ENCODE peak calls at places on chromosomes 3 and 15, in ten cellular contexts. Z is GM12865, N is BJ, X is cardiac muscle cell, J is Caco-2, G is lower lobe of right lung, I is endothelial cell of umbilical vein, F is body of pancreas, Q is AG09309, P is bronchial epithelial cell. T is an unnamed sample.

GRCh38 chr15:56608140-56608778 is 125.0 kb downstream of the ZNF280D start:
- DNase-seq in F (no peak), P (no peak), N (no peak), Z (peak), X (no peak), Q (no peak), J (no peak), I (no peak), G (no peak), T (no peak)

GRCh38 chr3:167675835-167676234 is 22.1 kb upstream of the WDR49 start:
- DNase-seq in I (no peak), Z (no peak), X (no peak), J (no peak), G (no peak), P (no peak), Q (no peak), F (no peak), N (no peak), T (no peak)

GRCh38 chr15:88036154-88036839 is 220.2 kb downstream of the NTRK3 start:
- DNase-seq in Z (no peak), J (no peak), F (no peak), P (no peak), G (no peak), I (no peak), N (no peak), Q (no peak), X (no peak), T (no peak)

GRCh38 chr3:123602325-123602724 is 17.5 kb upstream of the HACD2 start:
- DNase-seq in I (peak), Q (peak), X (peak), N (peak), P (peak), J (no peak), F (peak), Z (no peak), G (no peak), T (no peak)

GRCh38 chr3:186075489-186075888 is 33.4 kb downstream of the ETV5 start:
- DNase-seq in X (no peak), J (no peak), P (peak), Q (no peak), G (no peak), I (no peak), N (no peak), F (no peak), Z (no peak), T (no peak)

GRCh38 chr3:64342940-64343691 is 117.8 kb upstream of the PRICKLE2 start:
- DNase-seq in G (no peak), Q (peak), N (no peak), X (peak), J (peak), P (peak), F (no peak), Z (no peak), I (peak), T (no peak)

GRCh38 chr3:120678331-120678845 is 3.7 kb downstream of the HGD start:
- DNase-seq in Z (peak), I (peak), X (peak), G (no peak), F (peak), Q (peak), P (peak), N (peak), J (peak), T (no peak)

GRCh38 chr3:27568393-27568792 is 84.2 kb upstream of the SLC4A7 start:
- DNase-seq in X (peak), I (no peak), Z (no peak), N (peak), F (peak), G (peak), Q (peak), P (peak), J (no peak), T (no peak)

GRCh38 chr15:90099868-90100854 is 2.1 kb downstream of the IDH2 start:
- DNase-seq in Z (peak), X (peak), Q (peak), P (no peak), G (no peak), I (no peak), J (no peak), N (peak), F (peak), T (no peak)

GRCh38 chr3:114496874-114497273 is 203.0 kb downstream of the TIGIT start:
- DNase-seq in J (peak), G (no peak), P (peak), F (no peak), I (no peak), N (no peak), Q (peak), Z (no peak), X (peak), T (no peak)

GRCh38 chr3:107643038-107643883 is 120.5 kb downstream of the BBX start:
- DNase-seq in F (no peak), Z (peak), X (no peak), N (no peak), G (no peak), I (no peak), Q (no peak), J (no peak), P (peak), T (no peak)

GRCh38 chr3:39166134-39166710 is 12.8 kb upstream of the CSRNP1 start:
- DNase-seq in J (no peak), G (no peak), P (peak), I (peak), Q (peak), Z (no peak), F (no peak), N (peak), X (peak), T (no peak)

GRCh38 chr3:114706591-114707224 is 412.9 kb downstream of the TIGIT start:
- DNase-seq in J (peak), Q (no peak), P (peak), N (no peak), X (peak), G (no peak), F (peak), Z (peak), I (peak), T (no peak)

GRCh38 chr3:124381565-124382333 is 348.5 kb upstream of the UMPS start:
- DNase-seq in I (no peak), P (peak), G (no peak), F (no peak), N (no peak), Z (no peak), J (no peak), Q (no peak), X (no peak), T (no peak)

GRCh38 chr3:132255041-132255745 is 62.0 kb upstream of the ACP3 start:
- DNase-seq in X (peak), J (no peak), Q (peak), G (no peak), F (no peak), N (peak), P (peak), I (no peak), Z (no peak), T (no peak)

GRCh38 chr3:35305406-35305805 is 333.9 kb upstream of the ARPP21 start:
- DNase-seq in Q (no peak), N (no peak), P (no peak), Z (no peak), G (no peak), F (no peak), X (no peak), J (no peak), I (no peak), T (no peak)

GRCh38 chr15:31267161-31268107 is 59.2 kb upstream of the KLF13 start:
- DNase-seq in F (no peak), Z (no peak), N (no peak), J (peak), G (no peak), X (no peak), P (no peak), I (no peak), Q (no peak), T (peak)

GRCh38 chr3:174337227-174337626 is 521.9 kb upstream of the NAALADL2 start:
- DNase-seq in I (peak), N (no peak), Z (no peak), X (no peak), G (no peak), J (no peak), Q (no peak), F (no peak), P (no peak), T (no peak)

GRCh38 chr3:159882784-159883779 is 105.6 kb upstream of the IL12A start:
- DNase-seq in Z (no peak), J (no peak), F (no peak), N (no peak), X (peak), G (no peak), P (peak), Q (no peak), I (peak), T (no peak)

GRCh38 chr3:194833511-194833910 is 147.8 kb downstream of the FAM43A start:
- DNase-seq in G (no peak), Z (no peak), F (no peak), X (no peak), Q (no peak), P (peak), I (peak), J (no peak), N (no peak), T (no peak)

GRCh38 chr3:134281912-134282658 is 31.4 kb upstream of the RYK start:
- DNase-seq in G (no peak), P (no peak), X (no peak), I (no peak), J (no peak), Q (no peak), Z (no peak), F (no peak), N (no peak), T (no peak)

GRCh38 chr15:39270976-39271375 is 309.9 kb upstream of the THBS1 start:
- DNase-seq in X (peak), P (peak), I (peak), Q (peak), Z (no peak), G (no peak), N (peak), J (no peak), F (no peak), T (no peak)

GRCh38 chr3:98329392-98330124 is 24.1 kb upstream of the OR5K4 start:
- DNase-seq in N (no peak), Z (peak), G (no peak), Q (peak), X (peak), F (peak), J (peak), P (peak), I (peak), T (no peak)

GRCh38 chr15:52183562-52184173 is 7.5 kb downstream of the GNB5 start:
- DNase-seq in X (peak), G (no peak), Q (no peak), I (peak), N (no peak), P (peak), J (no peak), F (peak), Z (peak), T (no peak)

GRCh38 chr15:41671656-41672636 is 11.7 kb downstream of the MGA start:
- DNase-seq in N (no peak), Z (no peak), X (no peak), F (no peak), G (no peak), I (no peak), Q (no peak), J (no peak), P (no peak), T (no peak)

GRCh38 chr3:127749787-127750225 is 72.5 kb downstream of the MGLL start:
- DNase-seq in N (no peak), X (no peak), F (no peak), P (no peak), Z (peak), I (no peak), G (no peak), Q (no peak), J (no peak), T (no peak)
- TF ChIP-seq CTCF in N (no peak), X (no peak), F (no peak), P (no peak), Z (peak), I (no peak), G (no peak), Q (no peak), J (no peak), T (no peak)

GRCh38 chr3:122355612-122356011 is 27.4 kb downstream of the MIX23 start:
- DNase-seq in Z (no peak), Q (no peak), J (no peak), P (no peak), G (no peak), I (no peak), N (no peak), X (no peak), F (no peak), T (no peak)

GRCh38 chr3:122357828-122358617 is 25.0 kb downstream of the MIX23 start:
- DNase-seq in I (no peak), N (no peak), F (no peak), P (peak), G (no peak), J (no peak), Z (no peak), X (no peak), Q (no peak), T (no peak)

GRCh38 chr3:122358633-122359032 is 24.4 kb downstream of the MIX23 start:
- DNase-seq in Z (no peak), N (no peak), I (no peak), Q (no peak), F (no peak), J (no peak), P (no peak), G (no peak), X (no peak), T (no peak)

GRCh38 chr3:122353901-122354401 is 28.9 kb downstream of the CSTA start:
- DNase-seq in I (no peak), Z (no peak), F (no peak), Q (no peak), P (no peak), J (no peak), X (no peak), N (no peak), G (no peak), T (no peak)

GRCh38 chr3:122356402-122356801 is 26.6 kb downstream of the MIX23 start:
- DNase-seq in X (peak), I (no peak), G (no peak), Q (no peak), P (peak), Z (peak), J (peak), F (peak), N (no peak), T (no peak)
- TF ChIP-seq CTCF in X (peak), I (no peak), G (peak), Q (peak), P (peak), Z (peak), J (peak), F (peak), N (peak), T (no peak)

GRCh38 chr15:73717802-73718201 is 33.6 kb downstream of the CD276 start:
- DNase-seq in J (no peak), I (no peak), F (no peak), Q (no peak), Z (no peak), N (no peak), P (no peak), G (no peak), X (no peak), T (no peak)
- TF ChIP-seq CTCF in J (no peak), I (no peak), F (no peak), Q (no peak), Z (peak), N (peak), P (no peak), G (no peak), X (peak), T (no peak)

DNA sequence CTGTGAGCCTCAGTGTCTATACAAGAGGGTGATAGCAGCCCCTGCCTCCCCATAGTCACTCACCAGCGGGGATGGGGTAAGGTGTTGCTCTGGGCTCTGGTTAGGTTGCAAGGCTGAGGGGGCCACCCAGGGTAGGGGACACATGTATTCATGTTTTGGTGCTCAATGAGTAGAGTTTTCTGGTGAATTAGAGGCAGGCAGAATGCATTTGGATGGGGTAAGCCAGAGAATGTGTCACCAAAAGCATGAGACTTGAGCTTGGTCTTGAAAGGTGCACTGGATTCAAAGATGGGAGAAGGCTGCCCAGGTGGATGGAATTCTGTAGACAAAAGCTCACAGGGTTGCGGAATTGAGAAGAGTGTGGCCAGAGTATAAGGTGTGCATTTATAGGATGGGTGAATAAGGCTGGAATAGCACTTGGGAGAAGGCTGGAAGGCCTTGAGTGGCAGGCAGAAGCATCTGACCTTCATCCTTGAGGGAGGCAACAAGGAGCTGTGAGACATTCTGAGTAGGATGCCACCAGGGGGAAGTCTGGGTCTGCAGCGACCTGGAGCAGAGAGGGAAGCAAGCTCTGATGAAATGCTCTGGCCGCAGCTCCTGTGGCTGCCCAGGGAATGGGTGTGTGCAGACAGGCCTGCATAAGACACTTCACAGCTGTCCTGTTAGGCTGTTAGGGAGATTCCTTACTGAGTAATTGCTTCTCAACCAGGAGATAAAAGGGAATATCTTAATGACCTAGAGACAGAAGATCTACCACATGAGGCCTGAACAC is 149.6 kb downstream of the CHDH start:
- DNase-seq in I (no peak), F (no peak), G (peak), X (peak), Z (no peak), N (no peak), Q (no peak), J (no peak), P (no peak), T (no peak)
- TF ChIP-seq CTCF in I (no peak), F (no peak), G (peak), X (no peak), Z (no peak), N (peak), Q (no peak), J (no peak), P (no peak), T (no peak)

GRCh38 chr15:42735382-42736165 is 1.4 kb downstream of the CDAN1 start:
- DNase-seq in P (no peak), G (no peak), Z (no peak), F (no peak), X (no peak), J (no peak), Q (no peak), N (no peak), I (no peak), T (no peak)

GRCh38 chr15:42737529-42738328 is 801 bp upstream of the CDAN1 start:
- DNase-seq in Z (no peak), G (no peak), J (no peak), X (no peak), P (peak), I (no peak), N (no peak), F (no peak), Q (no peak), T (no peak)

GRCh38 chr15:42736178-42736792 is 643 bp downstream of the CDAN1 start:
- DNase-seq in J (no peak), N (no peak), X (peak), F (no peak), I (peak), Q (no peak), P (no peak), Z (peak), G (no peak), T (no peak)

GRCh38 chr15:42734076-42734672 is 2.8 kb downstream of the CDAN1 start:
- DNase-seq in Q (no peak), P (no peak), F (no peak), X (no peak), N (no peak), Z (peak), G (no peak), J (no peak), I (no peak), T (no peak)

GRCh38 chr15:42736793-42737528 is at the start of gene CDAN1:
- DNase-seq in Z (peak), X (peak), P (peak), N (peak), F (peak), G (peak), Q (peak), I (peak), J (peak), T (peak)
- TF ChIP-seq CTCF in Z (no peak), X (no peak), P (no peak), N (no peak), F (no peak), G (peak), Q (no peak), I (no peak), J (no peak), T (no peak)